ENCODE peak calls at places on chromosome 2, in nine cellular contexts. N is naive thymus-derived CD4-positive, alpha-beta T cell; Q is uterus; C is right lobe of liver; V is fibroblast of mammary gland; H is PC-9; Y is spleen; J is fibroblast of lung; K is body of pancreas. X is an unnamed sample.

GRCh38 chr2:114213808-114214207 is 228.6 kb upstream of the DPP10 start:
- DNase-seq in N (no peak), Q (no peak), C (no peak), V (no peak), H (no peak), Y (no peak), J (no peak), K (no peak), X (no peak)

GRCh38 chr2:219362524-219363164 is 25.1 kb downstream of the DNPEP start:
- DNase-seq in N (no peak), Q (peak; percentile 43), C (no peak), V (peak; percentile 98), H (peak; percentile 17), Y (no peak), J (peak; percentile 98), K (peak; percentile 39), X (no peak)

GRCh38 chr2:218039171-218039570 is 29.9 kb upstream of the RUFY4 start:
- DNase-seq in N (no peak), Q (no peak), C (no peak), V (peak; percentile 18), H (peak; percentile 30), Y (no peak), J (no peak), K (no peak), X (no peak)

GRCh38 chr2:127279781-127280180 is 14.2 kb downstream of the ERCC3 start:
- DNase-seq in N (no peak), Q (no peak), C (no peak), V (no peak), H (no peak), Y (no peak), J (no peak), K (no peak), X (no peak)

GRCh38 chr2:16195681-16196070 is 255.3 kb downstream of the MYCN start:
- DNase-seq in N (no peak), Q (no peak), C (no peak), V (no peak), H (no peak), Y (no peak), J (no peak), K (no peak), X (no peak)

GRCh38 chr2:66105354-66105753 is 329.6 kb upstream of the MEIS1 start:
- DNase-seq in N (no peak), Q (peak; percentile 28), C (no peak), V (no peak), H (no peak), Y (no peak), J (no peak), K (no peak), X (no peak)

GRCh38 chr2:105934467-105934866 is 189.8 kb downstream of the NCK2 start:
- DNase-seq in N (peak; percentile 64), Q (no peak), C (no peak), V (no peak), H (no peak), Y (no peak), J (no peak), K (no peak), X (no peak)

GRCh38 chr2:45263147-45263546 is 253.9 kb upstream of the SIX2 start:
- DNase-seq in N (no peak), Q (no peak), C (no peak), V (no peak), H (no peak), Y (no peak), J (no peak), K (no peak), X (no peak)

GRCh38 chr2:197209274-197209673 is 101.3 kb downstream of the ANKRD44 start:
- DNase-seq in N (no peak), Q (no peak), C (no peak), V (no peak), H (no peak), Y (no peak), J (no peak), K (no peak), X (no peak)

GRCh38 chr2:150474326-150475074 is 13.0 kb downstream of the RND3 start:
- DNase-seq in N (no peak), Q (no peak), C (no peak), V (no peak), H (no peak), Y (no peak), J (peak; percentile 37), K (no peak), X (no peak)

GRCh38 chr2:170822292-170822884 is 5.7 kb downstream of the GAD1 start:
- DNase-seq in N (peak; percentile 37), Q (no peak), C (no peak), V (no peak), H (no peak), Y (peak; percentile 76), J (no peak), K (no peak), X (no peak)

GRCh38 chr2:177171418-177171865 is 41.2 kb upstream of the HNRNPA3 start:
- DNase-seq in N (no peak), Q (no peak), C (no peak), V (no peak), H (peak; percentile 68), Y (no peak), J (no peak), K (peak; percentile 64), X (no peak)

GRCh38 chr2:27297195-27297594 is 11.1 kb downstream of the UCN start:
- DNase-seq in N (no peak), Q (no peak), C (no peak), V (no peak), H (no peak), Y (no peak), J (no peak), K (no peak), X (no peak)

GRCh38 chr2:135829420-135829983 is 7.5 kb downstream of the LCT start:
- DNase-seq in N (no peak), Q (no peak), C (no peak), V (no peak), H (no peak), Y (no peak), J (no peak), K (no peak), X (no peak)

GRCh38 chr2:144950874-144951560 is 431.1 kb upstream of the ZEB2 start:
- DNase-seq in N (no peak), Q (no peak), C (no peak), V (peak; percentile 97), H (peak; percentile 19), Y (no peak), J (peak; percentile 90), K (no peak), X (no peak)

GRCh38 chr2:231037202-231037730 is at the start of gene C2orf72:
- DNase-seq in N (no peak), Q (no peak), C (peak; percentile 58), V (no peak), H (no peak), Y (no peak), J (no peak), K (peak; percentile 22), X (no peak)

GRCh38 chr2:101619191-101619591 is 78.3 kb upstream of the MAP4K4 start:
- DNase-seq in N (no peak), Q (peak; percentile 35), C (peak; percentile 50), V (peak; percentile 35), H (no peak), Y (no peak), J (peak; percentile 83), K (peak; percentile 23), X (no peak)
- H3K4me3 ChIP-seq in N (no peak overlapping the region), Q (no peak overlapping the region), C (no peak overlapping the region), V (no peak overlapping the region), H (no peak overlapping the region), Y (no peak overlapping the region), J (no peak overlapping the region), K (no peak overlapping the region), X (no peak overlapping the region)

DNA sequence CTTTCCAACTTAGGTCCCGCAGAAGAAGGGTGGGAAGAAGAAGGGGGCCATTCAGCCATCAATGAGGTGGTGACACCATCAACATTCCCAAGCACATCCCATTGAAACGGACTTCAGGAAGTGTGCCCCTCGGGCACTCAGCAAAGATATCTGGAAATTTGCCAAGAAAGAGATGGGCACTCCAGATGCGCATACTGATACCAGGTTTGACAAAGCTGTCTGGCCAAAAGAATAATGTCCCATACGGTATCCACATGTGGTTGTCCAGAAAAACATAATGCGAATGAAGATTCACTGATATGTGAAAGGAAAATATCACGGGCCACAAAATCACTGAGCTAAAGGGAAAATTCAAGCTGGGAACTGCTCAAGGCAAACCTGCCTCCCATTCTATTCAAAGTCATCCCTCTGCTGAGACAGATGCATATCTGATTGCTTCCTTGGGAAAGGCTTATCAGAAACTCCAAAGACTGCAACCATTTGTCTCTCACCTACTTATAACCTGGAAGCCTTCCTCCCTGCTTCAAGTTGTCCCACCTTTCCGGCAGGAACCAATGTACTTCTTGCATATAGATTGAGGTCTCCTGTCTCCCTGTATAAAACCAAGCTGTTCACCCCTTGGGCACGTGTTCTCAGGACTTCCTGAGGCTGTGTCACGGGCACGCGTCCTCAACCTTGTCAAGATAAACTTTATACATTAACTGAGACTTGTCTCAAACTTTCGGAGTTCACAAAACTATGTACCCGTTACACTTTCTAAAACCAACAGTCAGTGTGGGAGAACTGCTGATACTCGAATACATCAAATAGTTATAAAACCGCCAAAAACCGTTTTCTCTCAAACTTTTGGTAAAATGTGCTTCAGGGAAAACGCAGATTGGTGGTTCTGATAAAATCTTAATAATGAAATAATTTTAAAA is 1.3 kb upstream of the PDK1 start:
- DNase-seq in N (no peak), Q (no peak), C (no peak), V (no peak), H (no peak), Y (no peak), J (no peak), K (no peak), X (no peak)
- H3K4me3 ChIP-seq in N (peak overlapping the region; percentile 84), Q (no peak overlapping the region), C (peak overlapping the region; percentile 90), V (peak overlapping the region; percentile 75), H (peak overlapping the region; percentile 75), Y (peak overlapping the region; percentile 94), J (peak overlapping the region; percentile 81), K (no peak overlapping the region), X (peak overlapping the region; percentile 65)

DNA sequence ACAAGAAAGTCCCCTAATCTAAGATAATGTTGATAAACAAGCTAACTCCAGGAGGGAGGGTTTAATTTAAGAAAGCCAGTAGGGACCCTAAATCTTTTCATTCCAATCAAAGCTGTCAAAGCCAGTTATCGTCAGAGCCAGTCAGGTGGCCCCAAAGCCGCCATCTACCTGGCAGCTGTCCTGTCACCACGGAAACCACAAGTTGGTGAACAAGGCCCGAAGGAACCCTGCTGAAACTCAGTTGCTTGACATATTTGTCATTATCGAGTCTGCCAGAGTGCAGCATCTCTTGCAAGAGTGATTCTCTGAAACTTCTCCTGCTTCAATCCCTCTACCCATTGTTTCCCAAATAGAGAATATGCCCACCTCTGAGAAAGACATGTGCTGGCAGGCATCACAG is 30.8 kb upstream of the POLE4 start:
- DNase-seq in N (no peak), Q (no peak), C (no peak), V (no peak), H (no peak), Y (no peak), J (no peak), K (no peak), X (no peak)
- H3K4me3 ChIP-seq in N (no peak overlapping the region), Q (no peak overlapping the region), C (no peak overlapping the region), V (no peak overlapping the region), H (no peak overlapping the region), Y (no peak overlapping the region), J (no peak overlapping the region), K (no peak overlapping the region), X (no peak overlapping the region)

DNA sequence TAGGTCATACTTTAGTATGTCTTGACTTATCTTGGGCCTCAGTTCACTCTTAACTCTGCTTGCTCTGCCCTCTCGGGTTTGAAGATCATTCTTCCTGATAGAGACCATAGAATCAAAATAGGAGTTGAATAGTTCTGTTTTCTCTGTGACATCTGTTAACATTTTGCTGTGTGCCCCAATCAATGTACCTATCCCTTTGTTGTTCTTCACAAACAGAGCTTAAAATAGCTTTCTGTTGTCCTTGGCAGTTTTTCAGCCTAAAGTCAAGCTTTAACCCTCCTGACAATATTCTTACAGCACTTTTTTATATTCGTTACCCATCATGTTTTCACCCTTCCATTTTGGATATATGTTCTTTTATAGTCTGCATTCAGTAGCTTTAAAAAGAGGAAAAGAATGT is 724.5 kb upstream of the FANCL start:
- DNase-seq in N (no peak), Q (no peak), C (no peak), V (no peak), H (no peak), Y (no peak), J (no peak), K (no peak), X (no peak)
- H3K4me3 ChIP-seq in N (no peak overlapping the region), Q (no peak overlapping the region), C (no peak overlapping the region), V (no peak overlapping the region), H (no peak overlapping the region), Y (no peak overlapping the region), J (no peak overlapping the region), K (no peak overlapping the region), X (no peak overlapping the region)